ENCODE peak calls at places on chromosome 11, in six cellular contexts. One of them, this sample, is unnamed.

GRCh38 chr11:84130646-84131427 is 844.7 kb upstream of the CCDC90B start:
- DNase-seq in GM12865: no peak
- DNase-seq in skeletal muscle cell: no peak
- DNase-seq in hippocampal formation: no peak
- DNase-seq in stimulated activated CD4-positive, alpha-beta T cell treated with anti-CD3 and anti-CD28 coated beads, Interleukin-1b, Interleukin-23, amount 100 ng/mL, for 24 hours: no peak
- DNase-seq in stromal cell of bone marrow: no peak
- DNase-seq in this sample: no peak

GRCh38 chr11:18203723-18204122 is 31.1 kb downstream of the MRGPRX4 start:
- DNase-seq in hippocampal formation: no peak
- DNase-seq in stromal cell of bone marrow: peak
- DNase-seq in GM12865: peak
- DNase-seq in stimulated activated CD4-positive, alpha-beta T cell treated with anti-CD3 and anti-CD28 coated beads, Interleukin-1b, Interleukin-23, amount 100 ng/mL, for 24 hours: no peak
- DNase-seq in skeletal muscle cell: no peak
- DNase-seq in this sample: no peak

GRCh38 chr11:19551454-19551853 is 161.2 kb upstream of the NAV2 start:
- DNase-seq in stimulated activated CD4-positive, alpha-beta T cell treated with anti-CD3 and anti-CD28 coated beads, Interleukin-1b, Interleukin-23, amount 100 ng/mL, for 24 hours: no peak
- DNase-seq in hippocampal formation: no peak
- DNase-seq in skeletal muscle cell: no peak
- DNase-seq in GM12865: peak
- DNase-seq in stromal cell of bone marrow: no peak
- DNase-seq in this sample: no peak

GRCh38 chr11:85238907-85239306 is 388.2 kb downstream of the DLG2 start:
- DNase-seq in stimulated activated CD4-positive, alpha-beta T cell treated with anti-CD3 and anti-CD28 coated beads, Interleukin-1b, Interleukin-23, amount 100 ng/mL, for 24 hours: no peak
- DNase-seq in skeletal muscle cell: no peak
- DNase-seq in stromal cell of bone marrow: no peak
- DNase-seq in hippocampal formation: no peak
- DNase-seq in GM12865: no peak
- DNase-seq in this sample: no peak

GRCh38 chr11:36478700-36479329 is 31.3 kb downstream of the TRAF6 start:
- DNase-seq in stimulated activated CD4-positive, alpha-beta T cell treated with anti-CD3 and anti-CD28 coated beads, Interleukin-1b, Interleukin-23, amount 100 ng/mL, for 24 hours: no peak
- DNase-seq in GM12865: peak
- DNase-seq in hippocampal formation: peak
- DNase-seq in skeletal muscle cell: no peak
- DNase-seq in stromal cell of bone marrow: no peak
- DNase-seq in this sample: no peak

GRCh38 chr11:95375451-95375850 is 144.4 kb upstream of the SESN3 start:
- DNase-seq in stimulated activated CD4-positive, alpha-beta T cell treated with anti-CD3 and anti-CD28 coated beads, Interleukin-1b, Interleukin-23, amount 100 ng/mL, for 24 hours: no peak
- DNase-seq in skeletal muscle cell: no peak
- DNase-seq in stromal cell of bone marrow: no peak
- DNase-seq in hippocampal formation: no peak
- DNase-seq in GM12865: no peak
- DNase-seq in this sample: no peak

GRCh38 chr11:73566422-73566821 is 31.5 kb downstream of the FAM168A start:
- DNase-seq in stromal cell of bone marrow: peak
- DNase-seq in GM12865: no peak
- DNase-seq in skeletal muscle cell: no peak
- DNase-seq in stimulated activated CD4-positive, alpha-beta T cell treated with anti-CD3 and anti-CD28 coated beads, Interleukin-1b, Interleukin-23, amount 100 ng/mL, for 24 hours: no peak
- DNase-seq in hippocampal formation: no peak
- DNase-seq in this sample: no peak

GRCh38 chr11:16812274-16812673 is 73.8 kb downstream of the C11orf58 start:
- DNase-seq in stromal cell of bone marrow: no peak
- DNase-seq in GM12865: no peak
- DNase-seq in stimulated activated CD4-positive, alpha-beta T cell treated with anti-CD3 and anti-CD28 coated beads, Interleukin-1b, Interleukin-23, amount 100 ng/mL, for 24 hours: no peak
- DNase-seq in skeletal muscle cell: no peak
- DNase-seq in hippocampal formation: no peak
- DNase-seq in this sample: no peak

GRCh38 chr11:127070808-127071207 is 70.2 kb upstream of the KIRREL3 start:
- DNase-seq in GM12865: no peak
- DNase-seq in skeletal muscle cell: no peak
- DNase-seq in stimulated activated CD4-positive, alpha-beta T cell treated with anti-CD3 and anti-CD28 coated beads, Interleukin-1b, Interleukin-23, amount 100 ng/mL, for 24 hours: no peak
- DNase-seq in stromal cell of bone marrow: no peak
- DNase-seq in hippocampal formation: no peak
- DNase-seq in this sample: no peak

GRCh38 chr11:94544582-94544831 is 786 bp downstream of the FUT4 start:
- DNase-seq in hippocampal formation: no peak
- DNase-seq in stimulated activated CD4-positive, alpha-beta T cell treated with anti-CD3 and anti-CD28 coated beads, Interleukin-1b, Interleukin-23, amount 100 ng/mL, for 24 hours: no peak
- DNase-seq in stromal cell of bone marrow: no peak
- DNase-seq in skeletal muscle cell: no peak
- DNase-seq in GM12865: no peak
- DNase-seq in this sample: no peak

GRCh38 chr11:100682247-100682969 is 4.7 kb upstream of the ARHGAP42 start:
- DNase-seq in stromal cell of bone marrow: no peak
- DNase-seq in hippocampal formation: peak
- DNase-seq in stimulated activated CD4-positive, alpha-beta T cell treated with anti-CD3 and anti-CD28 coated beads, Interleukin-1b, Interleukin-23, amount 100 ng/mL, for 24 hours: no peak
- DNase-seq in skeletal muscle cell: peak
- DNase-seq in GM12865: peak
- DNase-seq in this sample: peak

GRCh38 chr11:100585728-100586127 is 101.4 kb upstream of the ARHGAP42 start:
- DNase-seq in skeletal muscle cell: no peak
- DNase-seq in hippocampal formation: no peak
- DNase-seq in GM12865: no peak
- DNase-seq in stromal cell of bone marrow: no peak
- DNase-seq in stimulated activated CD4-positive, alpha-beta T cell treated with anti-CD3 and anti-CD28 coated beads, Interleukin-1b, Interleukin-23, amount 100 ng/mL, for 24 hours: no peak
- DNase-seq in this sample: no peak

This sample was measured in GM04504.